ENCODE peak calls at places on chromosomes 2 and 18, in six cellular contexts. One of them, this sample, is unnamed.

GRCh38 chr2:199463000-199463692 is 5.4 kb upstream of the SATB2 start:
- DNase-seq in Peyer's patch: no peak
- DNase-seq in NCI-H2081: peak; percentile 71
- DNase-seq in activated CD8-positive, alpha-beta memory T cell treated with anti-CD3 and anti-CD28 coated beads, Interleukin-2, amount 50 U/mL, for 48 hours: peak; percentile 86
- DNase-seq in iris pigment epithelial cell: peak; percentile 29
- DNase-seq in activated gamma-delta T cell treated with Interleukin-2 at 50 U/mL for 16 hours: no peak
- DNase-seq in this sample: peak; percentile 43

GRCh38 chr2:40016151-40016885 is 237.3 kb upstream of the THUMPD2 start:
- DNase-seq in Peyer's patch: no peak
- DNase-seq in NCI-H2081: no peak
- DNase-seq in activated CD8-positive, alpha-beta memory T cell treated with anti-CD3 and anti-CD28 coated beads, Interleukin-2, amount 50 U/mL, for 48 hours: no peak
- DNase-seq in iris pigment epithelial cell: no peak
- DNase-seq in activated gamma-delta T cell treated with Interleukin-2 at 50 U/mL for 16 hours: no peak
- DNase-seq in this sample: no peak

GRCh38 chr2:190887089-190887488 is 6.5 kb downstream of the GLS start:
- DNase-seq in Peyer's patch: no peak
- DNase-seq in NCI-H2081: no peak
- DNase-seq in activated CD8-positive, alpha-beta memory T cell treated with anti-CD3 and anti-CD28 coated beads, Interleukin-2, amount 50 U/mL, for 48 hours: no peak
- DNase-seq in iris pigment epithelial cell: peak; percentile 60
- DNase-seq in activated gamma-delta T cell treated with Interleukin-2 at 50 U/mL for 16 hours: no peak
- DNase-seq in this sample: no peak

GRCh38 chr2:227415538-227416424 is 28.0 kb upstream of the SCYGR1 start:
- DNase-seq in Peyer's patch: no peak
- DNase-seq in NCI-H2081: peak; percentile 33
- DNase-seq in activated CD8-positive, alpha-beta memory T cell treated with anti-CD3 and anti-CD28 coated beads, Interleukin-2, amount 50 U/mL, for 48 hours: no peak
- DNase-seq in iris pigment epithelial cell: peak; percentile 91
- DNase-seq in activated gamma-delta T cell treated with Interleukin-2 at 50 U/mL for 16 hours: no peak
- DNase-seq in this sample: no peak

GRCh38 chr2:101874069-101874468 is 117.7 kb upstream of the IL1R2 start:
- DNase-seq in Peyer's patch: no peak
- DNase-seq in NCI-H2081: no peak
- DNase-seq in activated CD8-positive, alpha-beta memory T cell treated with anti-CD3 and anti-CD28 coated beads, Interleukin-2, amount 50 U/mL, for 48 hours: no peak
- DNase-seq in iris pigment epithelial cell: no peak
- DNase-seq in activated gamma-delta T cell treated with Interleukin-2 at 50 U/mL for 16 hours: no peak
- DNase-seq in this sample: no peak

GRCh38 chr2:45670646-45671045 is 19.2 kb downstream of the PRKCE start:
- DNase-seq in Peyer's patch: no peak
- DNase-seq in NCI-H2081: no peak
- DNase-seq in activated CD8-positive, alpha-beta memory T cell treated with anti-CD3 and anti-CD28 coated beads, Interleukin-2, amount 50 U/mL, for 48 hours: no peak
- DNase-seq in iris pigment epithelial cell: no peak
- DNase-seq in activated gamma-delta T cell treated with Interleukin-2 at 50 U/mL for 16 hours: no peak
- DNase-seq in this sample: no peak

GRCh38 chr2:9326975-9327374 is 96.4 kb downstream of the ITGB1BP1 start:
- DNase-seq in Peyer's patch: no peak
- DNase-seq in NCI-H2081: no peak
- DNase-seq in activated CD8-positive, alpha-beta memory T cell treated with anti-CD3 and anti-CD28 coated beads, Interleukin-2, amount 50 U/mL, for 48 hours: no peak
- DNase-seq in iris pigment epithelial cell: peak; percentile 54
- DNase-seq in activated gamma-delta T cell treated with Interleukin-2 at 50 U/mL for 16 hours: no peak
- DNase-seq in this sample: no peak

GRCh38 chr2:218432676-218433365 is 13.9 kb downstream of the VIL1 start:
- DNase-seq in Peyer's patch: no peak
- DNase-seq in NCI-H2081: no peak
- DNase-seq in activated CD8-positive, alpha-beta memory T cell treated with anti-CD3 and anti-CD28 coated beads, Interleukin-2, amount 50 U/mL, for 48 hours: no peak
- DNase-seq in iris pigment epithelial cell: no peak
- DNase-seq in activated gamma-delta T cell treated with Interleukin-2 at 50 U/mL for 16 hours: no peak
- DNase-seq in this sample: no peak

GRCh38 chr2:149221898-149222297 is 108.5 kb upstream of the LYPD6 start:
- DNase-seq in Peyer's patch: no peak
- DNase-seq in NCI-H2081: no peak
- DNase-seq in activated CD8-positive, alpha-beta memory T cell treated with anti-CD3 and anti-CD28 coated beads, Interleukin-2, amount 50 U/mL, for 48 hours: no peak
- DNase-seq in iris pigment epithelial cell: no peak
- DNase-seq in activated gamma-delta T cell treated with Interleukin-2 at 50 U/mL for 16 hours: no peak
- DNase-seq in this sample: no peak

GRCh38 chr2:230671117-230671516 is 41.5 kb upstream of the CAB39 start:
- DNase-seq in Peyer's patch: no peak
- DNase-seq in NCI-H2081: no peak
- DNase-seq in activated CD8-positive, alpha-beta memory T cell treated with anti-CD3 and anti-CD28 coated beads, Interleukin-2, amount 50 U/mL, for 48 hours: no peak
- DNase-seq in iris pigment epithelial cell: peak; percentile 85
- DNase-seq in activated gamma-delta T cell treated with Interleukin-2 at 50 U/mL for 16 hours: no peak
- DNase-seq in this sample: no peak

GRCh38 chr2:68925298-68925885 is 27.3 kb downstream of the GKN2 start:
- DNase-seq in Peyer's patch: peak; percentile 39
- DNase-seq in NCI-H2081: peak; percentile 31
- DNase-seq in activated CD8-positive, alpha-beta memory T cell treated with anti-CD3 and anti-CD28 coated beads, Interleukin-2, amount 50 U/mL, for 48 hours: no peak
- DNase-seq in iris pigment epithelial cell: peak; percentile 52
- DNase-seq in activated gamma-delta T cell treated with Interleukin-2 at 50 U/mL for 16 hours: peak; percentile 62
- DNase-seq in this sample: peak; percentile 52

GRCh38 chr18:26301681-26302080 is 75.4 kb downstream of the TAF4B start:
- DNase-seq in Peyer's patch: no peak
- DNase-seq in NCI-H2081: no peak
- DNase-seq in activated CD8-positive, alpha-beta memory T cell treated with anti-CD3 and anti-CD28 coated beads, Interleukin-2, amount 50 U/mL, for 48 hours: no peak
- DNase-seq in iris pigment epithelial cell: peak; percentile 76
- DNase-seq in activated gamma-delta T cell treated with Interleukin-2 at 50 U/mL for 16 hours: no peak
- DNase-seq in this sample: no peak

GRCh38 chr2:177598321-177598922 is 205.8 kb downstream of the AGPS start:
- DNase-seq in Peyer's patch: no peak
- DNase-seq in NCI-H2081: peak; percentile 31
- DNase-seq in activated CD8-positive, alpha-beta memory T cell treated with anti-CD3 and anti-CD28 coated beads, Interleukin-2, amount 50 U/mL, for 48 hours: no peak
- DNase-seq in iris pigment epithelial cell: peak; percentile 29
- DNase-seq in activated gamma-delta T cell treated with Interleukin-2 at 50 U/mL for 16 hours: no peak
- DNase-seq in this sample: no peak

GRCh38 chr18:45255142-45255890 is 360.0 kb upstream of the SLC14A2 start:
- DNase-seq in Peyer's patch: no peak
- DNase-seq in NCI-H2081: no peak
- DNase-seq in activated CD8-positive, alpha-beta memory T cell treated with anti-CD3 and anti-CD28 coated beads, Interleukin-2, amount 50 U/mL, for 48 hours: no peak
- DNase-seq in iris pigment epithelial cell: peak; percentile 89
- DNase-seq in activated gamma-delta T cell treated with Interleukin-2 at 50 U/mL for 16 hours: no peak
- DNase-seq in this sample: no peak

GRCh38 chr18:60493066-60493465 is 120.5 kb upstream of the MC4R start:
- DNase-seq in Peyer's patch: no peak
- DNase-seq in NCI-H2081: peak; percentile 66
- DNase-seq in activated CD8-positive, alpha-beta memory T cell treated with anti-CD3 and anti-CD28 coated beads, Interleukin-2, amount 50 U/mL, for 48 hours: no peak
- DNase-seq in iris pigment epithelial cell: no peak
- DNase-seq in activated gamma-delta T cell treated with Interleukin-2 at 50 U/mL for 16 hours: no peak
- DNase-seq in this sample: no peak

GRCh38 chr2:39875914-39876267 is 96.8 kb upstream of the THUMPD2 start:
- DNase-seq in Peyer's patch: no peak
- DNase-seq in NCI-H2081: no peak
- DNase-seq in activated CD8-positive, alpha-beta memory T cell treated with anti-CD3 and anti-CD28 coated beads, Interleukin-2, amount 50 U/mL, for 48 hours: no peak
- DNase-seq in iris pigment epithelial cell: no peak
- DNase-seq in activated gamma-delta T cell treated with Interleukin-2 at 50 U/mL for 16 hours: no peak
- DNase-seq in this sample: no peak

GRCh38 chr2:88811681-88812080 is 120.2 kb downstream of the RPIA start:
- DNase-seq in Peyer's patch: no peak
- DNase-seq in NCI-H2081: no peak
- DNase-seq in activated CD8-positive, alpha-beta memory T cell treated with anti-CD3 and anti-CD28 coated beads, Interleukin-2, amount 50 U/mL, for 48 hours: no peak
- DNase-seq in iris pigment epithelial cell: no peak
- DNase-seq in activated gamma-delta T cell treated with Interleukin-2 at 50 U/mL for 16 hours: no peak
- DNase-seq in this sample: no peak

GRCh38 chr2:113072584-113072983 is 4.8 kb downstream of the IL1F10 start:
- DNase-seq in Peyer's patch: no peak
- DNase-seq in NCI-H2081: no peak
- DNase-seq in activated CD8-positive, alpha-beta memory T cell treated with anti-CD3 and anti-CD28 coated beads, Interleukin-2, amount 50 U/mL, for 48 hours: no peak
- DNase-seq in iris pigment epithelial cell: no peak
- DNase-seq in activated gamma-delta T cell treated with Interleukin-2 at 50 U/mL for 16 hours: no peak
- DNase-seq in this sample: no peak

GRCh38 chr18:29181151-29181901 is 1004.4 kb upstream of the CDH2 start:
- DNase-seq in Peyer's patch: no peak
- DNase-seq in NCI-H2081: no peak
- DNase-seq in activated CD8-positive, alpha-beta memory T cell treated with anti-CD3 and anti-CD28 coated beads, Interleukin-2, amount 50 U/mL, for 48 hours: no peak
- DNase-seq in iris pigment epithelial cell: peak; percentile 96
- DNase-seq in activated gamma-delta T cell treated with Interleukin-2 at 50 U/mL for 16 hours: no peak
- DNase-seq in this sample: no peak

GRCh38 chr18:8341481-8342230 is 267.6 kb upstream of the RAB12 start:
- DNase-seq in Peyer's patch: no peak
- DNase-seq in NCI-H2081: no peak
- DNase-seq in activated CD8-positive, alpha-beta memory T cell treated with anti-CD3 and anti-CD28 coated beads, Interleukin-2, amount 50 U/mL, for 48 hours: no peak
- DNase-seq in iris pigment epithelial cell: peak; percentile 89
- DNase-seq in activated gamma-delta T cell treated with Interleukin-2 at 50 U/mL for 16 hours: no peak
- DNase-seq in this sample: no peak

GRCh38 chr2:218010116-218010837 is 7.5 kb upstream of the TNS1 start:
- DNase-seq in Peyer's patch: no peak
- DNase-seq in NCI-H2081: peak; percentile 62
- DNase-seq in activated CD8-positive, alpha-beta memory T cell treated with anti-CD3 and anti-CD28 coated beads, Interleukin-2, amount 50 U/mL, for 48 hours: peak; percentile 65
- DNase-seq in iris pigment epithelial cell: peak; percentile 48
- DNase-seq in activated gamma-delta T cell treated with Interleukin-2 at 50 U/mL for 16 hours: peak; percentile 20
- DNase-seq in this sample: peak; percentile 35

GRCh38 chr2:86382108-86382507 is 44.7 kb upstream of the REEP1 start:
- DNase-seq in Peyer's patch: no peak
- DNase-seq in NCI-H2081: no peak
- DNase-seq in activated CD8-positive, alpha-beta memory T cell treated with anti-CD3 and anti-CD28 coated beads, Interleukin-2, amount 50 U/mL, for 48 hours: no peak
- DNase-seq in iris pigment epithelial cell: peak; percentile 9
- DNase-seq in activated gamma-delta T cell treated with Interleukin-2 at 50 U/mL for 16 hours: no peak
- DNase-seq in this sample: no peak

GRCh38 chr18:57075716-57076400 is 71.0 kb upstream of the BOD1L2 start:
- DNase-seq in Peyer's patch: no peak
- DNase-seq in NCI-H2081: no peak
- DNase-seq in activated CD8-positive, alpha-beta memory T cell treated with anti-CD3 and anti-CD28 coated beads, Interleukin-2, amount 50 U/mL, for 48 hours: no peak
- DNase-seq in iris pigment epithelial cell: no peak
- DNase-seq in activated gamma-delta T cell treated with Interleukin-2 at 50 U/mL for 16 hours: no peak
- DNase-seq in this sample: no peak

GRCh38 chr18:69784840-69785239 is 162.8 kb downstream of the CD226 start:
- DNase-seq in Peyer's patch: no peak
- DNase-seq in NCI-H2081: peak; percentile 15
- DNase-seq in activated CD8-positive, alpha-beta memory T cell treated with anti-CD3 and anti-CD28 coated beads, Interleukin-2, amount 50 U/mL, for 48 hours: no peak
- DNase-seq in iris pigment epithelial cell: no peak
- DNase-seq in activated gamma-delta T cell treated with Interleukin-2 at 50 U/mL for 16 hours: no peak
- DNase-seq in this sample: no peak

GRCh38 chr2:242075163-242075562 is 205.6 kb downstream of the RTP5 start:
- DNase-seq in Peyer's patch: no peak
- DNase-seq in NCI-H2081: no peak
- DNase-seq in activated CD8-positive, alpha-beta memory T cell treated with anti-CD3 and anti-CD28 coated beads, Interleukin-2, amount 50 U/mL, for 48 hours: no peak
- DNase-seq in iris pigment epithelial cell: peak; percentile 50
- DNase-seq in activated gamma-delta T cell treated with Interleukin-2 at 50 U/mL for 16 hours: no peak
- DNase-seq in this sample: no peak

GRCh38 chr2:131034122-131035051 is 58.9 kb downstream of the FAM168B start:
- DNase-seq in Peyer's patch: no peak
- DNase-seq in NCI-H2081: peak; percentile 34
- DNase-seq in activated CD8-positive, alpha-beta memory T cell treated with anti-CD3 and anti-CD28 coated beads, Interleukin-2, amount 50 U/mL, for 48 hours: no peak
- DNase-seq in iris pigment epithelial cell: peak; percentile 34
- DNase-seq in activated gamma-delta T cell treated with Interleukin-2 at 50 U/mL for 16 hours: no peak
- DNase-seq in this sample: no peak

GRCh38 chr18:44792456-44793080 is 111.9 kb downstream of the SETBP1 start:
- DNase-seq in Peyer's patch: no peak
- DNase-seq in NCI-H2081: peak; percentile 29
- DNase-seq in activated CD8-positive, alpha-beta memory T cell treated with anti-CD3 and anti-CD28 coated beads, Interleukin-2, amount 50 U/mL, for 48 hours: no peak
- DNase-seq in iris pigment epithelial cell: no peak
- DNase-seq in activated gamma-delta T cell treated with Interleukin-2 at 50 U/mL for 16 hours: no peak
- DNase-seq in this sample: no peak

GRCh38 chr18:35028556-35028955 is 12.7 kb upstream of the MAPRE2 start:
- DNase-seq in Peyer's patch: no peak
- DNase-seq in NCI-H2081: no peak
- DNase-seq in activated CD8-positive, alpha-beta memory T cell treated with anti-CD3 and anti-CD28 coated beads, Interleukin-2, amount 50 U/mL, for 48 hours: no peak
- DNase-seq in iris pigment epithelial cell: no peak
- DNase-seq in activated gamma-delta T cell treated with Interleukin-2 at 50 U/mL for 16 hours: no peak
- DNase-seq in this sample: no peak

This sample was measured in CD4-positive, CD25-positive, alpha-beta regulatory T cell.